ENCODE peak calls at places on chromosomes 11 and 22, in nine cellular contexts. A is AG08395; L is activated CD4-positive, CD25-positive, alpha-beta regulatory T cell treated with anti-CD3 and anti-CD28 coated beads, Interleukin-2, amount 50 U/mL, for 16 hours; Y is putamen; J is CD14-positive monocyte; M is choroid plexus epithelial cell; G is iris pigment epithelial cell; V is lower leg skin; P is T-helper 1 cell. X is an unnamed sample.

GRCh38 chr22:40055143-40055926 is 60.6 kb downstream of the FAM83F start:
- DNase-seq in L (no peak), V (no peak), A (no peak), J (no peak), M (no peak), Y (peak), P (no peak), G (no peak), X (no peak)

GRCh38 chr11:88308576-88308975 is 29.0 kb downstream of the CTSC start:
- DNase-seq in V (no peak), L (no peak), J (no peak), P (no peak), G (no peak), A (no peak), M (no peak), Y (no peak), X (no peak)

GRCh38 chr11:912266-912665 is 1.7 kb upstream of the CHID1 start:
- DNase-seq in P (no peak), A (no peak), M (no peak), V (no peak), L (no peak), J (no peak), Y (no peak), G (no peak), X (no peak)

GRCh38 chr11:71446942-71447688 is 1.1 kb downstream of the DHCR7 start:
- DNase-seq in J (peak), A (peak), P (no peak), Y (no peak), L (no peak), V (no peak), G (peak), M (peak), X (no peak)

GRCh38 chr11:48055292-48056132 is 75.2 kb downstream of the PTPRJ start:
- DNase-seq in Y (no peak), L (peak), M (peak), P (no peak), G (peak), A (no peak), J (no peak), V (no peak), X (no peak)

GRCh38 chr11:81470446-81470845 is 1263.2 kb downstream of the FAM181B start:
- DNase-seq in V (no peak), M (no peak), P (no peak), J (no peak), L (no peak), G (no peak), A (no peak), Y (no peak), X (no peak)

GRCh38 chr11:88886796-88887195 is 179.0 kb downstream of the GRM5 start:
- DNase-seq in Y (no peak), A (peak), V (no peak), M (peak), L (no peak), G (peak), P (no peak), J (no peak), X (peak)

GRCh38 chr11:26741036-26741435 is 19.2 kb upstream of the SLC5A12 start:
- DNase-seq in P (no peak), M (peak), G (peak), A (no peak), J (no peak), L (no peak), V (no peak), Y (no peak), X (peak)

GRCh38 chr11:83195176-83195531 is 1.6 kb downstream of the ANKRD42 start:
- DNase-seq in J (no peak), V (no peak), Y (no peak), L (no peak), M (peak), P (no peak), G (no peak), A (no peak), X (no peak)

GRCh38 chr11:31375866-31376265 is 6.2 kb downstream of the DNAJC24 start:
- DNase-seq in G (no peak), J (no peak), P (no peak), M (no peak), A (no peak), Y (no peak), V (no peak), L (no peak), X (no peak)

GRCh38 chr11:45385423-45385822 is 99.3 kb upstream of the SYT13 start:
- DNase-seq in M (no peak), L (no peak), V (no peak), G (no peak), A (no peak), P (no peak), J (no peak), Y (no peak), X (no peak)

GRCh38 chr11:61826930-61827572 is 1.0 kb upstream of the FADS2 start:
- DNase-seq in A (no peak), J (no peak), Y (no peak), V (no peak), G (no peak), P (no peak), L (no peak), M (peak), X (no peak)

GRCh38 chr11:117547911-117548310 is 220.3 kb downstream of the CEP164 start:
- DNase-seq in L (no peak), J (no peak), Y (no peak), V (no peak), A (no peak), P (no peak), G (no peak), M (no peak), X (no peak)

GRCh38 chr11:7665473-7666291 is 7.6 kb downstream of the CYB5R2 start:
- DNase-seq in G (peak), Y (no peak), A (peak), V (peak), M (peak), J (peak), P (peak), L (peak), X (peak)

GRCh38 chr11:72069787-72070251 is 10.5 kb downstream of the NUMA1 start:
- DNase-seq in L (no peak), Y (no peak), V (peak), M (peak), P (no peak), G (peak), J (peak), A (peak), X (peak)

GRCh38 chr22:46830001-46830715 is 67.7 kb downstream of the TBC1D22A start:
- DNase-seq in A (peak), P (no peak), Y (no peak), J (no peak), V (peak), G (peak), M (peak), L (no peak), X (peak)

GRCh38 chr11:12005476-12005875 is 3.0 kb downstream of the DKK3 start:
- DNase-seq in G (peak), M (peak), V (no peak), A (peak), J (no peak), Y (no peak), P (no peak), L (no peak), X (no peak)

GRCh38 chr11:67656278-67656922 is 5.9 kb upstream of the ACY3 start:
- DNase-seq in V (no peak), G (peak), A (no peak), J (no peak), P (no peak), Y (no peak), L (no peak), M (peak), X (no peak)

GRCh38 chr22:18968011-18968749 is 32.1 kb upstream of the PRODH start:
- DNase-seq in G (peak), A (peak), Y (no peak), V (no peak), P (no peak), M (peak), L (no peak), J (peak), X (no peak)

GRCh38 chr11:111635706-111636045 is 33.4 kb downstream of the SIK2 start:
- DNase-seq in Y (peak), G (peak), V (no peak), A (peak), M (peak), P (no peak), J (no peak), L (no peak), X (peak)

GRCh38 chr11:35525501-35526175 is at the start of gene PAMR1:
- DNase-seq in P (no peak), G (peak), M (peak), V (peak), L (no peak), Y (no peak), J (no peak), A (peak), X (no peak)

GRCh38 chr11:203056-203944 is 3.9 kb downstream of the BET1L start:
- DNase-seq in A (no peak), Y (no peak), M (no peak), P (no peak), J (no peak), G (no peak), V (peak), L (no peak), X (no peak)

GRCh38 chr22:43142881-43143562 is at the start of gene MCAT:
- DNase-seq in L (peak), A (peak), V (peak), J (peak), P (peak), Y (peak), G (peak), M (peak), X (peak)

GRCh38 chr11:87038235-87038960 is 664 bp downstream of the TMEM135 start:
- DNase-seq in P (no peak), M (peak), A (no peak), G (no peak), J (no peak), L (no peak), V (no peak), Y (no peak), X (no peak)

GRCh38 chr11:38278457-38279141 is 1680.6 kb upstream of the RAG2 start:
- DNase-seq in A (no peak), P (no peak), V (no peak), Y (no peak), G (no peak), L (no peak), M (no peak), J (no peak), X (no peak)

GRCh38 chr11:134724779-134725140 is 312.7 kb upstream of the B3GAT1 start:
- DNase-seq in L (no peak), V (peak), M (no peak), A (no peak), J (no peak), Y (no peak), G (no peak), P (no peak), X (no peak)

GRCh38 chr11:70650075-70650909 is 252.0 kb downstream of the CTTN start:
- DNase-seq in Y (no peak), P (no peak), V (no peak), L (no peak), M (peak), A (peak), J (no peak), G (peak), X (peak)

GRCh38 chr22:27980424-27981148 is 61.5 kb upstream of the PITPNB start:
- DNase-seq in L (no peak), A (no peak), J (no peak), G (no peak), M (no peak), P (no peak), Y (no peak), V (peak), X (no peak)

GRCh38 chr11:35292290-35292689 is 127.1 kb downstream of the SLC1A2 start:
- DNase-seq in P (no peak), A (no peak), L (no peak), V (no peak), M (no peak), G (no peak), Y (no peak), J (no peak), X (no peak)

X was measured in MG63.